ENCODE peak calls at places on chromosomes 11 and 22, in nine cellular contexts. Y, X, B, K, P, C, D, U and O are unnamed samples.

GRCh38 chr11:93100211-93100610 is 97.6 kb downstream of the SLC36A4 start:
- DNase-seq in Y (no peak), X (no peak), B (no peak), K (no peak), P (no peak), C (no peak), D (no peak), U (no peak), O (no peak)

GRCh38 chr11:86596861-86597632 is 75.4 kb downstream of the ME3 start:
- DNase-seq in Y (no peak), X (peak), B (no peak), K (peak), P (no peak), C (no peak), D (no peak), U (no peak), O (no peak)

GRCh38 chr22:22109693-22110466 is 127.3 kb upstream of the TOP3B start:
- DNase-seq in Y (no peak), X (no peak), B (no peak), K (no peak), P (no peak), C (no peak), D (no peak), U (no peak), O (no peak)

GRCh38 chr11:134665571-134666268 is 253.7 kb upstream of the B3GAT1 start:
- DNase-seq in Y (no peak), X (no peak), B (no peak), K (no peak), P (no peak), C (no peak), D (no peak), U (no peak), O (no peak)

GRCh38 chr22:27672721-27673387 is 128.7 kb downstream of the MN1 start:
- DNase-seq in Y (no peak), X (no peak), B (no peak), K (no peak), P (no peak), C (no peak), D (no peak), U (no peak), O (no peak)

GRCh38 chr11:9601041-9601875 is 27.8 kb downstream of the WEE1 start:
- DNase-seq in Y (no peak), X (peak), B (no peak), K (no peak), P (no peak), C (no peak), D (no peak), U (peak), O (peak)

GRCh38 chr11:77088236-77089003 is 14.2 kb upstream of the OMP start:
- DNase-seq in Y (no peak), X (no peak), B (no peak), K (no peak), P (no peak), C (peak), D (no peak), U (no peak), O (no peak)

GRCh38 chr11:77705195-77705876 is 67.7 kb upstream of the CLNS1A start:
- DNase-seq in Y (no peak), X (peak), B (peak), K (no peak), P (no peak), C (no peak), D (no peak), U (no peak), O (peak)

GRCh38 chr11:118629761-118630661 is 22.6 kb downstream of the PHLDB1 start:
- DNase-seq in Y (no peak), X (no peak), B (no peak), K (no peak), P (no peak), C (no peak), D (no peak), U (no peak), O (no peak)

GRCh38 chr22:37525073-37525745 is 6.0 kb upstream of the CARD10 start:
- DNase-seq in Y (no peak), X (peak), B (peak), K (no peak), P (no peak), C (no peak), D (peak), U (no peak), O (peak)

GRCh38 chr11:2789791-2790580 is 90.2 kb upstream of the KCNQ1OT1 start:
- DNase-seq in Y (no peak), X (no peak), B (no peak), K (no peak), P (peak), C (peak), D (no peak), U (no peak), O (peak)

GRCh38 chr22:44439356-44440223 is 58.4 kb downstream of the RTL6 start:
- DNase-seq in Y (no peak), X (no peak), B (no peak), K (no peak), P (no peak), C (peak), D (no peak), U (no peak), O (no peak)

GRCh38 chr11:19766206-19766605 is 53.6 kb downstream of the NAV2 start:
- DNase-seq in Y (no peak), X (peak), B (no peak), K (no peak), P (no peak), C (no peak), D (no peak), U (no peak), O (no peak)

GRCh38 chr22:37696657-37697539 is at the start of gene TRIOBP:
- DNase-seq in Y (peak), X (peak), B (peak), K (peak), P (peak), C (peak), D (peak), U (peak), O (peak)

GRCh38 chr11:4076774-4077173 is 17.8 kb upstream of the RRM1 start:
- DNase-seq in Y (no peak), X (no peak), B (no peak), K (no peak), P (no peak), C (no peak), D (no peak), U (no peak), O (no peak)

GRCh38 chr11:85953491-85954143 is 98.4 kb downstream of the CCDC83 start:
- DNase-seq in Y (no peak), X (peak), B (no peak), K (no peak), P (no peak), C (no peak), D (no peak), U (no peak), O (no peak)

GRCh38 chr11:112794321-112794720 is 166.9 kb upstream of the NCAM1 start:
- DNase-seq in Y (no peak), X (no peak), B (no peak), K (no peak), P (no peak), C (no peak), D (no peak), U (no peak), O (no peak)

GRCh38 chr22:16970446-16970845 is 37.6 kb downstream of the GAB4 start:
- DNase-seq in Y (no peak), X (no peak), B (no peak), K (no peak), P (no peak), C (no peak), D (no peak), U (no peak), O (no peak)

GRCh38 chr11:12201016-12201985 is 90.9 kb downstream of the MICAL2 start:
- DNase-seq in Y (peak), X (peak), B (peak), K (no peak), P (no peak), C (peak), D (peak), U (no peak), O (no peak)

GRCh38 chr11:122393209-122393850 is 262.2 kb upstream of the UBASH3B start:
- DNase-seq in Y (no peak), X (peak), B (no peak), K (no peak), P (no peak), C (no peak), D (no peak), U (no peak), O (no peak)

GRCh38 chr11:7573193-7573557 is 59.4 kb downstream of the PPFIBP2 start:
- DNase-seq in Y (no peak), X (peak), B (no peak), K (no peak), P (no peak), C (no peak), D (no peak), U (no peak), O (no peak)

GRCh38 chr11:72243567-72244316 is at the start of gene PHOX2A:
- DNase-seq in Y (no peak), X (no peak), B (no peak), K (no peak), P (no peak), C (peak), D (no peak), U (no peak), O (peak)

GRCh38 chr11:44421090-44421675 is 111.2 kb upstream of the ALX4 start:
- DNase-seq in Y (no peak), X (no peak), B (no peak), K (no peak), P (no peak), C (no peak), D (no peak), U (no peak), O (no peak)

GRCh38 chr11:69012092-69013008 is 696 bp downstream of the MRGPRF start:
- DNase-seq in Y (no peak), X (no peak), B (no peak), K (no peak), P (no peak), C (no peak), D (no peak), U (no peak), O (no peak)

GRCh38 chr22:45441158-45441557 is 27.7 kb downstream of the RIBC2 start:
- DNase-seq in Y (peak), X (peak), B (peak), K (peak), P (peak), C (no peak), D (no peak), U (peak), O (peak)

GRCh38 chr11:102177126-102177525 is 66.9 kb downstream of the YAP1 start:
- DNase-seq in Y (no peak), X (no peak), B (no peak), K (no peak), P (no peak), C (no peak), D (no peak), U (no peak), O (no peak)

GRCh38 chr22:33787645-33788456 is 132.4 kb downstream of the LARGE1 start:
- DNase-seq in Y (no peak), X (no peak), B (no peak), K (no peak), P (no peak), C (no peak), D (no peak), U (peak), O (no peak)

GRCh38 chr11:3014314-3014938 is 22.3 kb upstream of the NAP1L4 start:
- DNase-seq in Y (no peak), X (no peak), B (no peak), K (no peak), P (no peak), C (no peak), D (no peak), U (no peak), O (no peak)

GRCh38 chr22:19709063-19709769 is 5.1 kb upstream of the SEPTIN5 start:
- DNase-seq in Y (no peak), X (no peak), B (no peak), K (no peak), P (no peak), C (no peak), D (no peak), U (no peak), O (no peak)

GRCh38 chr22:46290843-46291785 is 5.6 kb upstream of the GTSE1 start:
- DNase-seq in Y (no peak), X (no peak), B (no peak), K (no peak), P (no peak), C (no peak), D (no peak), U (no peak), O (no peak)

GRCh38 chr11:94781822-94782221 is 13.7 kb downstream of the AMOTL1 start:
- DNase-seq in Y (no peak), X (peak), B (no peak), K (no peak), P (no peak), C (no peak), D (no peak), U (no peak), O (no peak)

GRCh38 chr11:108825381-108825780 is 160.5 kb downstream of the DDX10 start:
- DNase-seq in Y (no peak), X (no peak), B (no peak), K (no peak), P (no peak), C (no peak), D (no peak), U (no peak), O (no peak)

GRCh38 chr11:19659529-19659928 is 53.1 kb upstream of the NAV2 start:
- DNase-seq in Y (no peak), X (no peak), B (no peak), K (no peak), P (no peak), C (no peak), D (no peak), U (no peak), O (no peak)

GRCh38 chr11:59172345-59173079 is 580 bp downstream of the DTX4 start:
- DNase-seq in Y (peak), X (no peak), B (no peak), K (no peak), P (peak), C (peak), D (no peak), U (peak), O (no peak)

GRCh38 chr22:46931414-46931813 is 169.0 kb downstream of the TBC1D22A start:
- DNase-seq in Y (no peak), X (peak), B (peak), K (no peak), P (no peak), C (no peak), D (no peak), U (no peak), O (no peak)

GRCh38 chr11:128765571-128766530 is 72.0 kb downstream of the FLI1 start:
- DNase-seq in Y (no peak), X (peak), B (no peak), K (no peak), P (no peak), C (no peak), D (no peak), U (no peak), O (no peak)

GRCh38 chr22:45884201-45885067 is 92.5 kb downstream of the WNT7B start:
- DNase-seq in Y (no peak), X (no peak), B (no peak), K (no peak), P (no peak), C (peak), D (no peak), U (no peak), O (no peak)

GRCh38 chr11:35555238-35555887 is 29.9 kb upstream of the PAMR1 start:
- DNase-seq in Y (no peak), X (peak), B (no peak), K (no peak), P (no peak), C (no peak), D (no peak), U (no peak), O (no peak)

GRCh38 chr11:65932558-65932919 is 12.7 kb upstream of the TSGA10IP start:
- DNase-seq in Y (no peak), X (peak), B (peak), K (no peak), P (no peak), C (no peak), D (no peak), U (no peak), O (no peak)

GRCh38 chr11:47979378-47980092 is 824 bp upstream of the PTPRJ start:
- DNase-seq in Y (no peak), X (no peak), B (peak), K (no peak), P (no peak), C (no peak), D (no peak), U (no peak), O (no peak)

GRCh38 chr11:47981667-47982404 is 1.5 kb downstream of the PTPRJ start:
- DNase-seq in Y (no peak), X (no peak), B (peak), K (no peak), P (no peak), C (no peak), D (no peak), U (peak), O (peak)

GRCh38 chr11:47980093-47980906 is at the start of gene PTPRJ:
- DNase-seq in Y (peak), X (peak), B (peak), K (no peak), P (peak), C (peak), D (no peak), U (peak), O (peak)

GRCh38 chr11:47983464-47984397 is 3.4 kb downstream of the PTPRJ start:
- DNase-seq in Y (no peak), X (peak), B (peak), K (no peak), P (no peak), C (no peak), D (no peak), U (no peak), O (no peak)

GRCh38 chr11:47980907-47981621 is 705 bp downstream of the PTPRJ start:
- DNase-seq in Y (peak), X (peak), B (peak), K (no peak), P (peak), C (peak), D (no peak), U (peak), O (peak)
- TF ChIP-seq CTCF in Y (no peak), X (no peak), B (no peak), K (no peak), P (peak), C (peak), D (peak), U (peak), O (no peak)

DNA sequence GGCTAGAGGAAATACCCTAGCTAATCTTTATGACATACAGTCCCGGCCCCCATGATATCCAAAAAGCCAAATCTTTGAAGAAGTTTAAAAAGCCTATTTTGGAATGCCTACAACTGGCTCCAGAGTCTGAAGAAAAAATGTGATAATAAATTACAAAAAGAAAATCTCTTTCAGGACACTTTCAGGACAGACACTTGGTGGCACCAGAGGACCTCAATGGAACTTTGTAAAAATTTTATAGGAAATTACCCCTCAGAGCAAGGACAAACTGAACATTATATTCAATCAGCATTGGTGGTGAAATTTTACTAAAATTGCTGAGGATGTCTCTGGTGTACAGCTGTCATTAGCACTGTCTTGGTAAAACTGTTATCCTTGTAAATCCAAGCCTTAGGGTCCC is 81.0 kb downstream of the CCDC73 start:
- DNase-seq in Y (no peak), X (peak), B (peak), K (no peak), P (no peak), C (no peak), D (no peak), U (no peak), O (no peak)
- TF ChIP-seq CTCF in Y (no peak), X (peak), B (peak), K (no peak), P (peak), C (no peak), D (no peak), U (peak), O (peak)

GRCh38 chr11:697028-697491 is 1.4 kb downstream of the TMEM80 start:
- DNase-seq in Y (no peak), X (peak), B (no peak), K (no peak), P (no peak), C (no peak), D (peak), U (peak), O (no peak)

GRCh38 chr11:699753-700152 is 4.1 kb downstream of the TMEM80 start:
- DNase-seq in Y (no peak), X (no peak), B (no peak), K (no peak), P (no peak), C (no peak), D (no peak), U (no peak), O (no peak)

GRCh38 chr11:699116-699508 is 3.5 kb downstream of the TMEM80 start:
- DNase-seq in Y (no peak), X (no peak), B (no peak), K (no peak), P (no peak), C (no peak), D (no peak), U (no peak), O (no peak)

GRCh38 chr11:697811-698311 is 2.2 kb downstream of the TMEM80 start:
- DNase-seq in Y (no peak), X (no peak), B (no peak), K (no peak), P (no peak), C (no peak), D (no peak), U (no peak), O (no peak)

GRCh38 chr11:698493-699115 is 3.0 kb downstream of the TMEM80 start:
- DNase-seq in Y (no peak), X (no peak), B (no peak), K (no peak), P (no peak), C (no peak), D (no peak), U (no peak), O (no peak)
- TF ChIP-seq CTCF in Y (no peak), X (no peak), B (no peak), K (no peak), P (no peak), C (no peak), D (no peak), U (no peak), O (no peak)

DNA sequence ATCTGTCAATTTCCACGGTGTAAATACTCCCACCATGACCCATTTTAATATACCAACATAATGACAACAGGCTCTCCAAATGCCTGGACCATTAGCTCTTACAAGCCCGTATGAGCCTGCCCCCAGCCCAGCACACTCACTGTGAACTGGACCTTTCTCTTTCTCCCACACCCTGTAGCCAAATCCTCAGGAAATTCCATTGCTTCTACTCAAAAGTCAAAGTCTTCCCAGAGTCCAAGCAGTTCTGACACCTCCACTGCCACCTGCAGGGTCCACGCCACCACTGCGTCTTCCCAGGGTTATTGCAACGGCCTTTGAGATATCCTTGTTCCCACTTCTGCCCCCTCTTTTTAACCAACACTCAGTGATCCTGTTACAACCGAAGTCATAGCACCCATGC is 110.1 kb upstream of the ASPHD2 start:
- DNase-seq in Y (peak), X (peak), B (no peak), K (no peak), P (no peak), C (no peak), D (peak), U (no peak), O (no peak)
- TF ChIP-seq CTCF in Y (peak), X (peak), B (no peak), K (no peak), P (no peak), C (no peak), D (peak), U (no peak), O (no peak)

DNA sequence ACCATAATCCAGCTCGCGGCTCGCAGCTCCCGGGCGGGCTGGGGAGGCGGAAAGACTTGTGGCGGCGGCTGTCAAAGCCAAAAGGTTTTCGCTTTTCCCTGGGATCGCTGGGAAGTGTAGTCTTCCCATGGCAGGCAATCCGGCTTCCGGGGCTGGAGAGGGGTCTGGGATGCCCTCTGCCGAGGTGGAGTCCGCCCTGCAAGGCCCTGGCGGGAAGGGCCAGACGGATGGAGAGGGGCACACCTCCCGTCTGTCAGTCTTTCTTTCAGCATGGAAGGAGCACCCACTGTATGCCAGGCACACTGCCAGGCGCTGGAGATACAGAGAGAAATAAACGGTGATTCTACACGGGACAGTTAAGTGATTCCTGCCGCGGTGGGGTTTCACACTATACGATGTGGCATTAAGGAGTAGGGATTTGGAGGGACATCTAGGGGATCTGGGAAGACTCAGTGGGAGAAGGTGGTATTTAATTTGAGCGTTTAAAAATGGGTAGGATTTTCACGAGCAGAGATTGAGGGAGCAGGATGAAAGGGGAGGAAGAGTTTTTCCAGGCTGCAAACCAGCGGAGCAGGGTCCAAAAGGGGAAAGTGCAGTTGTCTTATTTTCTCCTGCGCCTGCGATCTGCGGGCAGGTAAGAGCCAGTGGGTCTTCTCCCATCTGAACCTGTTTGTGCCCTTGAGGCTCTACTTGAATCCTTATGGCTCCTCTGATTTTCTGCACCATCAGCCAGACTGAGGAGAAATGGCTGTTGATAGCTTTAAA is at the start of gene BACE1:
- DNase-seq in Y (peak), X (peak), B (peak), K (peak), P (peak), C (peak), D (no peak), U (no peak), O (peak)
- TF ChIP-seq CTCF in Y (no peak), X (peak), B (peak), K (peak), P (peak), C (peak), D (peak), U (no peak), O (peak)